ENCODE peak calls at places on chromosomes 3 and 15, in eight cellular contexts. X is Peyer's patch, L is fibroblast of lung, G is heart left ventricle, M is uterus, W is GM12878, P is left lung, F is GM23338. E is an unnamed sample.

GRCh38 chr3:60948488-60948887 is 302.8 kb downstream of the FHIT start:
- DNase-seq in X (no peak), L (peak), G (no peak), M (no peak), W (no peak), P (no peak), F (peak), E (no peak)

GRCh38 chr3:124520970-124521369 is 209.3 kb upstream of the UMPS start:
- DNase-seq in X (no peak), L (peak), G (no peak), M (no peak), W (no peak), P (no peak), F (no peak), E (no peak)

GRCh38 chr3:125192190-125193035 is 20.1 kb downstream of the SLC12A8 start:
- DNase-seq in X (no peak), L (peak), G (no peak), M (no peak), W (peak), P (no peak), F (peak), E (no peak)

GRCh38 chr3:128784228-128784627 is 58.2 kb downstream of the RAB7A start:
- DNase-seq in X (no peak), L (no peak), G (peak), M (no peak), W (no peak), P (peak), F (peak), E (no peak)

GRCh38 chr15:69595009-69595825 is 142.6 kb downstream of the RPLP1 start:
- DNase-seq in X (peak), L (peak), G (peak), M (no peak), W (no peak), P (peak), F (no peak), E (no peak)

GRCh38 chr3:160016972-160017371 is 28.3 kb downstream of the IL12A start:
- DNase-seq in X (no peak), L (peak), G (no peak), M (no peak), W (no peak), P (no peak), F (no peak), E (peak)

GRCh38 chr3:122260206-122260605 is 64.8 kb upstream of the CSTA start:
- DNase-seq in X (no peak), L (no peak), G (no peak), M (no peak), W (no peak), P (no peak), F (no peak), E (no peak)

GRCh38 chr15:44458429-44458828 is 31.0 kb downstream of the CTDSPL2 start:
- DNase-seq in X (no peak), L (no peak), G (no peak), M (no peak), W (no peak), P (no peak), F (no peak), E (no peak)

GRCh38 chr15:52481915-52482314 is 46.8 kb downstream of the MYO5A start:
- DNase-seq in X (peak), L (peak), G (no peak), M (no peak), W (peak), P (no peak), F (no peak), E (no peak)

GRCh38 chr3:46710671-46711295 is 6.9 kb downstream of the PRSS50 start:
- DNase-seq in X (peak), L (no peak), G (peak), M (peak), W (no peak), P (no peak), F (no peak), E (no peak)

GRCh38 chr3:41200669-41201021 is 1.3 kb downstream of the CTNNB1 start:
- DNase-seq in X (no peak), L (peak), G (no peak), M (peak), W (no peak), P (no peak), F (no peak), E (peak)

GRCh38 chr15:84818221-84819131 is 1.3 kb downstream of the ALPK3 start:
- DNase-seq in X (no peak), L (peak), G (no peak), M (no peak), W (no peak), P (no peak), F (peak), E (no peak)

GRCh38 chr15:100937171-100937570 is 18.0 kb downstream of the LRRK1 start:
- DNase-seq in X (no peak), L (no peak), G (no peak), M (no peak), W (no peak), P (no peak), F (no peak), E (no peak)

GRCh38 chr3:73143821-73144237 is 82.4 kb downstream of the EBLN2 start:
- DNase-seq in X (no peak), L (peak), G (no peak), M (no peak), W (no peak), P (no peak), F (no peak), E (no peak)

GRCh38 chr3:69403406-69403934 is 17.6 kb upstream of the FRMD4B start:
- DNase-seq in X (no peak), L (no peak), G (no peak), M (no peak), W (no peak), P (no peak), F (no peak), E (no peak)

GRCh38 chr15:37028609-37029287 is 71.6 kb downstream of the MEIS2 start:
- DNase-seq in X (no peak), L (peak), G (no peak), M (no peak), W (no peak), P (no peak), F (no peak), E (no peak)

GRCh38 chr15:37034392-37034791 is 66.0 kb downstream of the MEIS2 start:
- DNase-seq in X (no peak), L (no peak), G (no peak), M (no peak), W (no peak), P (no peak), F (no peak), E (no peak)

GRCh38 chr15:37034835-37035234 is 65.5 kb downstream of the MEIS2 start:
- DNase-seq in X (no peak), L (no peak), G (no peak), M (no peak), W (no peak), P (no peak), F (no peak), E (no peak)

GRCh38 chr15:37032091-37032775 is 68.1 kb downstream of the MEIS2 start:
- DNase-seq in X (no peak), L (no peak), G (no peak), M (no peak), W (no peak), P (no peak), F (no peak), E (no peak)

DNA sequence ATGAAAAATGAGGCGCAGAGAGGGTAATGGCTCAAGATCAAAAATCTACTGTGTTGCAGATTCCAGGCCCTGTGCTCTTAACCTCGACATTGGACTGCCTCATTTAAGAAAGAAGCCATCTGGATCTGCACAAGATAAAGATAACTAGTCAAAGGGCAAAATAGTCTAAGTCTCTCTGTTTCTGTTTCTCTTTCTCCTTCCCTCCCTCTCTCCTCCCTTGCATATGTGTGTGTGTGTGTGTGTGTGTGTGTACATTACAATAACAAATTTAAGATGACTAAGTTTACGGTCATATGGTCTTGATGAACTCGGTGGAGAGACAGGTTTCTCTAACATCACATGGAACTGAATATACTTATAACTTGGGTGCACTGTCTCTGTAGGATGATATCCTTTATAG is 69.2 kb downstream of the MEIS2 start:
- DNase-seq in X (no peak), L (peak), G (no peak), M (no peak), W (no peak), P (no peak), F (no peak), E (no peak)
- H3K27ac ChIP-seq in X (no peak), L (no peak), G (peak), M (peak), W (peak), P (no peak), F (no peak), E (no peak)

DNA sequence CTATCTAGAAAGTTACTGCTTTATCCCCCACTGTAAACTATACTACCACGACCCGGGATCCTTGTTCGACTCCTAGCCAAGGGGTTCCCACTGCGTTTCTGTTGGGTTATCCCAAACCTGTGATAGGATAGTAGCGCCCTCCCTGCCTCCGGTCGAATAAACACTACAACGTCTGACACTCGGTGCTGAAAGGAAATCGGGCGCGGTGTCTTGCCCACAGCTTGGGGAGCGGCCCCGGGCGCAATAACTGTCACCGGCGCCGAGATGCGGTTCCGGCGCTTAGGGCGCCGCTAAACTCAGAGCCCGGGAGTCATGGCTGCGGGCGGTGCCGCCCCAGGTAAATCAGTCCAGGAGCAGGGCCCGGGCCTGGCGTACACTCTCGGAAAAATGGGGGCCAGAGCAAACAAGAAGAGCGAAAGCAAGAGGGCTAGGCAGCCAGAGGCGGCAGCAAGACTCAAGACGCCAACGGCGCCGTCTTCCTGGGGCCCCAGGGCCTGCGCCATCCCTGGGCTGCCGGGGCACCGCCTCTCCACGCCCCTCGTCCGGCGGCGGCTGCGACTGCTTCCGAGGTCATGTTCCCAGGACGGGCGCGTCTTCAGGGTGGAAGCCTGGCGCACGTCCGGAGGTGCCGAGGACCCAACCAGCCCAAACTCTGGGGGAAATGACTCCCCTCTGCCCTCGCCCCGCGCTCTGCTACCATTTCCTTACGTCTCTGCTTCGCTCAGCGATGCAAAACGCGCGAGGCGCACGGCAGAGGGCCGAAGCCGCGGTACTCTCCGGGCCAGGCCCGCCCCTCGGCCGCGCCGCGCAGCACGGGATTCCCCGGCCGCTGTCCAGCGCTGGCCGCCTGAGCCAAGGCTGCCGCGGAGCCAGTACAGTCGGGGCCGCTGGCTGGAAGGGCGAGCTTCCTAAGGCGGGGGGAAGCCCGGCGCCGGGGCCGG is at the start of gene DUT:
- DNase-seq in X (peak), L (peak), G (peak), M (peak), W (peak), P (peak), F (peak), E (peak)
- TF ChIP-seq CTCF in X (no peak), L (no peak), G (no peak), M (no peak), W (no peak), P (no peak), F (no peak), E (no peak)

GRCh38 chr15:66785637-66786036 is 83.6 kb downstream of the SMAD6 start:
- DNase-seq in X (no peak), L (peak), G (no peak), M (no peak), W (no peak), P (no peak), F (no peak), E (no peak)
- H3K27ac ChIP-seq in X (peak), L (no peak), G (no peak), M (no peak), W (no peak), P (no peak), F (no peak), E (no peak)

GRCh38 chr15:74610302-74610951 is 5.2 kb upstream of the CLK3 start:
- DNase-seq in X (no peak), L (no peak), G (no peak), M (no peak), W (no peak), P (peak), F (no peak), E (no peak)

GRCh38 chr15:74612677-74613076 is 3.0 kb upstream of the CLK3 start:
- DNase-seq in X (no peak), L (no peak), G (no peak), M (no peak), W (no peak), P (peak), F (no peak), E (no peak)

GRCh38 chr15:74609938-74610301 is 5.7 kb upstream of the CLK3 start:
- DNase-seq in X (no peak), L (no peak), G (no peak), M (no peak), W (no peak), P (peak), F (no peak), E (no peak)

GRCh38 chr15:74613089-74613952 is 2.3 kb upstream of the CLK3 start:
- DNase-seq in X (no peak), L (no peak), G (no peak), M (no peak), W (no peak), P (peak), F (no peak), E (no peak)

GRCh38 chr15:74611341-74611740 is 4.3 kb upstream of the CLK3 start:
- DNase-seq in X (no peak), L (no peak), G (no peak), M (no peak), W (no peak), P (peak), F (no peak), E (no peak)
- TF ChIP-seq CTCF in X (no peak), L (no peak), G (no peak), M (no peak), W (no peak), P (no peak), F (no peak), E (no peak)

E was measured in RWPE1.